ENCODE peak calls at places on chromosomes 1 and 21, in ten cellular contexts. One of them, this sample, is unnamed.

GRCh38 chr1:103110701-103111100 is 2.4 kb upstream of the COL11A1 start:
- DNase-seq in AG04450: no peak
- DNase-seq in uterus: no peak
- DNase-seq in kidney: no peak
- DNase-seq in stomach: no peak
- DNase-seq in Calu3: no peak
- DNase-seq in fibroblast of lung: peak; percentile 30
- DNase-seq in GM10248: no peak
- DNase-seq in lower lobe of right lung: no peak
- DNase-seq in fibroblast of the aortic adventitia: no peak
- DNase-seq in this sample: no peak

GRCh38 chr21:44972301-44972814 is 32.5 kb downstream of the SLX9 start:
- DNase-seq in AG04450: no peak
- DNase-seq in lower lobe of right lung: no peak
- DNase-seq in stomach: no peak
- DNase-seq in GM10248: no peak
- DNase-seq in uterus: no peak
- DNase-seq in Calu3: no peak
- DNase-seq in kidney: peak; percentile 66
- DNase-seq in fibroblast of the aortic adventitia: no peak
- DNase-seq in fibroblast of lung: no peak
- DNase-seq in this sample: no peak

GRCh38 chr21:45853703-45854342 is 127.7 kb upstream of the COL6A1 start:
- DNase-seq in kidney: no peak
- DNase-seq in stomach: peak; percentile 22
- DNase-seq in AG04450: no peak
- DNase-seq in fibroblast of lung: no peak
- DNase-seq in GM10248: no peak
- DNase-seq in fibroblast of the aortic adventitia: no peak
- DNase-seq in Calu3: no peak
- DNase-seq in lower lobe of right lung: no peak
- DNase-seq in uterus: no peak
- DNase-seq in this sample: no peak

GRCh38 chr21:28177008-28177603 is 815.6 kb downstream of the LTN1 start:
- DNase-seq in stomach: no peak
- DNase-seq in uterus: no peak
- DNase-seq in lower lobe of right lung: no peak
- DNase-seq in fibroblast of the aortic adventitia: no peak
- DNase-seq in Calu3: no peak
- DNase-seq in kidney: no peak
- DNase-seq in GM10248: no peak
- DNase-seq in fibroblast of lung: no peak
- DNase-seq in AG04450: no peak
- DNase-seq in this sample: no peak

GRCh38 chr1:22317231-22317919 is 134.3 kb upstream of the ZBTB40 start:
- DNase-seq in uterus: no peak
- DNase-seq in lower lobe of right lung: no peak
- DNase-seq in fibroblast of the aortic adventitia: no peak
- DNase-seq in stomach: no peak
- DNase-seq in fibroblast of lung: no peak
- DNase-seq in GM10248: peak; percentile 63
- DNase-seq in kidney: peak; percentile 40
- DNase-seq in AG04450: no peak
- DNase-seq in Calu3: peak; percentile 49
- DNase-seq in this sample: peak; percentile 45

GRCh38 chr1:59473813-59474212 is 176.9 kb downstream of the FGGY start:
- DNase-seq in Calu3: no peak
- DNase-seq in stomach: no peak
- DNase-seq in GM10248: no peak
- DNase-seq in fibroblast of the aortic adventitia: no peak
- DNase-seq in fibroblast of lung: no peak
- DNase-seq in AG04450: no peak
- DNase-seq in lower lobe of right lung: no peak
- DNase-seq in kidney: no peak
- DNase-seq in uterus: no peak
- DNase-seq in this sample: no peak

GRCh38 chr1:206012086-206012859 is 9.1 kb upstream of the RAB7B start:
- DNase-seq in AG04450: no peak
- DNase-seq in kidney: peak; percentile 87
- DNase-seq in lower lobe of right lung: peak; percentile 91
- DNase-seq in fibroblast of the aortic adventitia: no peak
- DNase-seq in uterus: no peak
- DNase-seq in Calu3: peak; percentile 70
- DNase-seq in GM10248: peak; percentile 70
- DNase-seq in fibroblast of lung: no peak
- DNase-seq in stomach: peak; percentile 82
- DNase-seq in this sample: peak; percentile 50

GRCh38 chr21:15433091-15433490 is 296.7 kb upstream of the USP25 start:
- DNase-seq in lower lobe of right lung: no peak
- DNase-seq in fibroblast of the aortic adventitia: no peak
- DNase-seq in AG04450: no peak
- DNase-seq in fibroblast of lung: peak; percentile 75
- DNase-seq in stomach: no peak
- DNase-seq in Calu3: no peak
- DNase-seq in kidney: no peak
- DNase-seq in uterus: no peak
- DNase-seq in GM10248: no peak
- DNase-seq in this sample: no peak

GRCh38 chr1:219757890-219758289 is 145.0 kb upstream of the ZC3H11B start:
- DNase-seq in fibroblast of lung: peak; percentile 34
- DNase-seq in GM10248: no peak
- DNase-seq in AG04450: no peak
- DNase-seq in uterus: peak; percentile 56
- DNase-seq in kidney: peak; percentile 71
- DNase-seq in stomach: no peak
- DNase-seq in fibroblast of the aortic adventitia: peak; percentile 30
- DNase-seq in Calu3: no peak
- DNase-seq in lower lobe of right lung: no peak
- DNase-seq in this sample: no peak

GRCh38 chr1:219759095-219759494 is 146.2 kb upstream of the ZC3H11B start:
- DNase-seq in stomach: no peak
- DNase-seq in Calu3: no peak
- DNase-seq in kidney: no peak
- DNase-seq in fibroblast of lung: no peak
- DNase-seq in uterus: no peak
- DNase-seq in GM10248: no peak
- DNase-seq in AG04450: no peak
- DNase-seq in lower lobe of right lung: no peak
- DNase-seq in fibroblast of the aortic adventitia: no peak
- DNase-seq in this sample: no peak

GRCh38 chr1:219761208-219761860 is 148.4 kb upstream of the ZC3H11B start:
- DNase-seq in fibroblast of the aortic adventitia: no peak
- DNase-seq in kidney: no peak
- DNase-seq in GM10248: no peak
- DNase-seq in stomach: no peak
- DNase-seq in uterus: no peak
- DNase-seq in AG04450: no peak
- DNase-seq in lower lobe of right lung: no peak
- DNase-seq in fibroblast of lung: no peak
- DNase-seq in Calu3: no peak
- DNase-seq in this sample: no peak

DNA sequence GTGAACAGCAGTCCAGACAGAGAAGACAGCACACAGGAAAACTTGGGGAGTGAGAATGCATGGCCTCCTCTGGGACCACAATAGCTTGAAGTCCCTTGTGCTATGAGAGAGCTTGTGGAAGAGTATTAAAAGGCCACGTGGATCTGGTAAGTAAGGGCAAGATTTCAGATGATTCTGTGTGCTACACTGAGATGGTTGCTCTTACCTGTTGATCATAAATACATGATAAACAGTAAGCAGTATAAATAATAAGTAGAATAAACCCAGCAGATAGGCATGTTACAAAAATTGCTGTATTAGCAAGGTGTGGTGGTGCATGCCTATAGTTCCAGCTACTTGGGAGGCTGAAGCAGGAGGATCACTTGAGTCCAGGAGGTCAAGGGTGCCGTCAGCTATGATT is 150.4 kb upstream of the ZC3H11B start:
- DNase-seq in AG04450: no peak
- DNase-seq in fibroblast of lung: no peak
- DNase-seq in kidney: no peak
- DNase-seq in fibroblast of the aortic adventitia: no peak
- DNase-seq in stomach: no peak
- DNase-seq in Calu3: no peak
- DNase-seq in lower lobe of right lung: no peak
- DNase-seq in GM10248: no peak
- DNase-seq in uterus: no peak
- DNase-seq in this sample: no peak
- TF ChIP-seq CTCF in AG04450: no peak
- TF ChIP-seq CTCF in fibroblast of lung: no peak
- TF ChIP-seq CTCF in kidney: no peak
- TF ChIP-seq CTCF in fibroblast of the aortic adventitia: no peak
- TF ChIP-seq CTCF in stomach: no peak
- TF ChIP-seq CTCF in Calu3: no peak
- TF ChIP-seq CTCF in lower lobe of right lung: no peak
- TF ChIP-seq CTCF in GM10248: no peak
- TF ChIP-seq CTCF in uterus: no peak
- TF ChIP-seq CTCF in this sample: no peak

GRCh38 chr1:39407496-39407888 is 83.9 kb upstream of the BMP8A start:
- DNase-seq in GM10248: no peak
- DNase-seq in Calu3: no peak
- DNase-seq in fibroblast of lung: peak; percentile 41
- DNase-seq in fibroblast of the aortic adventitia: no peak
- DNase-seq in stomach: no peak
- DNase-seq in kidney: no peak
- DNase-seq in AG04450: no peak
- DNase-seq in uterus: no peak
- DNase-seq in lower lobe of right lung: no peak
- DNase-seq in this sample: no peak

GRCh38 chr1:39408641-39409054 is 82.8 kb upstream of the BMP8A start:
- DNase-seq in Calu3: peak; percentile 98
- DNase-seq in stomach: peak; percentile 93
- DNase-seq in fibroblast of the aortic adventitia: peak; percentile 94
- DNase-seq in kidney: peak; percentile 98
- DNase-seq in lower lobe of right lung: peak; percentile 96
- DNase-seq in uterus: peak; percentile 95
- DNase-seq in AG04450: peak; percentile 87
- DNase-seq in GM10248: peak; percentile 95
- DNase-seq in fibroblast of lung: peak; percentile 95
- DNase-seq in this sample: peak; percentile 98

GRCh38 chr1:39407889-39408640 is 83.4 kb upstream of the BMP8A start:
- DNase-seq in Calu3: no peak
- DNase-seq in GM10248: no peak
- DNase-seq in kidney: no peak
- DNase-seq in fibroblast of lung: no peak
- DNase-seq in fibroblast of the aortic adventitia: no peak
- DNase-seq in lower lobe of right lung: no peak
- DNase-seq in stomach: no peak
- DNase-seq in uterus: peak; percentile 29
- DNase-seq in AG04450: no peak
- DNase-seq in this sample: no peak

GRCh38 chr1:39410915-39411436 is 80.5 kb upstream of the BMP8A start:
- DNase-seq in lower lobe of right lung: peak; percentile 86
- DNase-seq in GM10248: peak; percentile 67
- DNase-seq in uterus: peak; percentile 86
- DNase-seq in stomach: peak; percentile 81
- DNase-seq in fibroblast of the aortic adventitia: peak; percentile 97
- DNase-seq in kidney: peak; percentile 86
- DNase-seq in AG04450: peak; percentile 82
- DNase-seq in fibroblast of lung: peak; percentile 91
- DNase-seq in Calu3: peak; percentile 86
- DNase-seq in this sample: peak; percentile 82

DNA sequence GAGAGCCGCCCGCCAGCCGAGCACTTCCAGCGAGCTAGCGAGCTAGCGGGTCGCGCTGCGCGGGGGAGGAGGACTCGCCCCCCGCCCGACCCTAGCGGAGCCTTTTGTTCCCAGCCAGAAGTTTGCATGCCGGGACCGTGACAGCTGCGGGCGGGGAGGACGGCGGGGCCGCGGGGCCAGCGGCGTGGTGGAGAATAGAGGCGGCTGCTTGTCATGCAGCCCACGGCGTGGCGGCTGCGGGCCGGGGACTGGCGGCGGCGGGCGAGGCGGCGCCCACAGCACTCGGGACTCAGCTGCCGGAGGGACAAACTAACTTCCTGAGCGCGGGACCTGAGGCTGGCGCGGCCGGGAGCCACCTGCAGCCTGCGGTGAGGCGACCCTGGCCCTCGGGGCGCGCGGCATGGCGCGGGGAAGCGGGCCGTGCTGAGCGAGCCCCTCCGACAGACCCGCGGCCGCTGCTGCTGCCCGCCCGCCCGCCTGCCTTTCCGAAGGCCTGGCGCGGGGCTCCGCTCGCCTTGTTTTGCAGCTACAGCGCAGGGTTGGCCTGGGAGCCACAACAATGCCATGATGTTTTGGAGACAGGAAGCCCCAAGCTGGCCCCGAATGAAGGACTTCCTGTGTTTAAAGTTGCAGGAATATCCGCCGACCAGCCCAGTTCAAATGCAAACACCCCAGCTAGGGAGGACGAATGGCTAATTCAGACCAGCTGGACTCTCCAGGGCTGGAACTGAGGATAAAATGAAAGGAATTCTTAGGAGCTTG is 82.2 kb upstream of the BMP8A start:
- DNase-seq in AG04450: no peak
- DNase-seq in Calu3: no peak
- DNase-seq in fibroblast of the aortic adventitia: peak; percentile 82
- DNase-seq in kidney: peak; percentile 81
- DNase-seq in GM10248: no peak
- DNase-seq in fibroblast of lung: peak; percentile 62
- DNase-seq in uterus: peak; percentile 58
- DNase-seq in stomach: peak; percentile 43
- DNase-seq in lower lobe of right lung: peak; percentile 63
- DNase-seq in this sample: no peak
- TF ChIP-seq CTCF in AG04450: no peak
- TF ChIP-seq CTCF in Calu3: no peak
- TF ChIP-seq CTCF in fibroblast of the aortic adventitia: no peak
- TF ChIP-seq CTCF in kidney: no peak
- TF ChIP-seq CTCF in GM10248: no peak
- TF ChIP-seq CTCF in fibroblast of lung: no peak
- TF ChIP-seq CTCF in uterus: no peak
- TF ChIP-seq CTCF in stomach: no peak
- TF ChIP-seq CTCF in lower lobe of right lung: no peak
- TF ChIP-seq CTCF in this sample: no peak

DNA sequence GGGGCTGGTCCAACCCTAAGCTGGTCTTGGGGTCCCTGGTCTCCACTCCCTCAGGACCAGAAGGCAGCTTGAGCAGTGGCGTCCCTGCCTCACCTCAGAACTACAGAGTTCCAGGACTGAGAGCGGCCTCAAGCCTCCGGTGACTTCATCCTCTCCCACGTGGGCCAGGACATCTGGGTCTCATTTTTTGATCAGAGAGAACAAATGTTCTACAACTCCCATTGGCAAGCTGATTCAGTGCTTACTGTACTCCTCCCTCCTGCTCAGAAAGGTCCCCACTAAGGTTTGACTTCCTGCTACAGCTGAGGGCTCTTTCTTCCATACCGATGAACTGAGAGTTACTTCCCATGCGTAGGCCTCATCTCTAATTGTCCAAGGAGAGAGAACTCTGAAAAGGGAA is 78.5 kb downstream of the PLXNA2 start:
- DNase-seq in kidney: no peak
- DNase-seq in uterus: peak; percentile 63
- DNase-seq in GM10248: no peak
- DNase-seq in stomach: no peak
- DNase-seq in lower lobe of right lung: no peak
- DNase-seq in fibroblast of lung: peak; percentile 86
- DNase-seq in Calu3: no peak
- DNase-seq in fibroblast of the aortic adventitia: peak; percentile 78
- DNase-seq in AG04450: no peak
- DNase-seq in this sample: no peak
- TF ChIP-seq CTCF in kidney: no peak
- TF ChIP-seq CTCF in uterus: no peak
- TF ChIP-seq CTCF in GM10248: no peak
- TF ChIP-seq CTCF in stomach: no peak
- TF ChIP-seq CTCF in lower lobe of right lung: no peak
- TF ChIP-seq CTCF in fibroblast of lung: no peak
- TF ChIP-seq CTCF in Calu3: no peak
- TF ChIP-seq CTCF in fibroblast of the aortic adventitia: no peak
- TF ChIP-seq CTCF in AG04450: no peak
- TF ChIP-seq CTCF in this sample: no peak

GRCh38 chr1:36731226-36732037 is 248.7 kb upstream of the CSF3R start:
- DNase-seq in kidney: peak; percentile 51
- DNase-seq in lower lobe of right lung: no peak
- DNase-seq in AG04450: no peak
- DNase-seq in uterus: no peak
- DNase-seq in stomach: no peak
- DNase-seq in Calu3: no peak
- DNase-seq in fibroblast of the aortic adventitia: no peak
- DNase-seq in GM10248: no peak
- DNase-seq in fibroblast of lung: no peak
- DNase-seq in this sample: no peak
- TF ChIP-seq CTCF in kidney: no peak
- TF ChIP-seq CTCF in lower lobe of right lung: no peak
- TF ChIP-seq CTCF in AG04450: no peak
- TF ChIP-seq CTCF in uterus: no peak
- TF ChIP-seq CTCF in stomach: no peak
- TF ChIP-seq CTCF in Calu3: no peak
- TF ChIP-seq CTCF in fibroblast of the aortic adventitia: no peak
- TF ChIP-seq CTCF in GM10248: peak; percentile 8
- TF ChIP-seq CTCF in fibroblast of lung: no peak
- TF ChIP-seq CTCF in this sample: no peak